ENCODE peak calls at places on chromosomes 13 and 19, in nine cellular contexts. S, A, H, C, R, V, O, M and I are unnamed samples. For H3K9me3 and H3K36me3, the result is how much of the 10 kb centered on the place peaks cover.

GRCh38 chr13:25887962-25888655 is 163.7 kb downstream of the SHISA2 start:
- DNase-seq in A (no peak), V (no peak), M (no peak), S (no peak), R (no peak), C (no peak), O (no peak), H (no peak), I (no peak)

GRCh38 chr13:28429096-28429495 is 65.8 kb downstream of the FLT1 start:
- DNase-seq in S (no peak), A (no peak), M (no peak), R (no peak), V (no peak), H (no peak), O (no peak), C (no peak), I (no peak)

GRCh38 chr13:26591672-26592071 is 34.2 kb downstream of the WASF3 start:
- DNase-seq in M (no peak), R (no peak), O (no peak), A (no peak), V (no peak), H (no peak), C (no peak), S (no peak), I (no peak)

GRCh38 chr19:41341669-41342490 is 11.8 kb downstream of the TGFB1 start:
- DNase-seq in R (no peak), C (no peak), M (peak), V (peak), S (no peak), H (peak), O (no peak), A (no peak), I (peak)

GRCh38 chr13:24040835-24041234 is 119.7 kb upstream of the SPATA13 start:
- DNase-seq in H (no peak), C (no peak), V (no peak), R (no peak), O (no peak), A (no peak), M (no peak), S (no peak), I (no peak)

GRCh38 chr19:14363203-14364097 is 17.8 kb upstream of the ADGRE5 start:
- DNase-seq in H (peak), A (peak), S (no peak), R (peak), O (peak), C (peak), M (peak), V (peak), I (peak)

GRCh38 chr13:20159646-20160345 is 1.1 kb downstream of the GJA3 start:
- DNase-seq in A (no peak), V (no peak), R (no peak), C (no peak), M (no peak), H (no peak), O (no peak), S (no peak), I (no peak)

GRCh38 chr13:99414048-99414995 is 87.0 kb upstream of the TM9SF2 start:
- DNase-seq in A (no peak), O (no peak), C (no peak), V (no peak), R (no peak), S (no peak), H (no peak), M (no peak), I (no peak)

GRCh38 chr19:46599716-46600392 is 1.3 kb upstream of the CALM3 start:
- DNase-seq in V (no peak), H (no peak), R (no peak), A (no peak), M (no peak), C (no peak), S (no peak), O (no peak), I (no peak)

GRCh38 chr19:16355293-16356043 is 30.8 kb downstream of the KLF2 start:
- DNase-seq in O (no peak), C (no peak), S (no peak), M (no peak), R (no peak), V (no peak), A (no peak), H (no peak), I (no peak)

GRCh38 chr19:4414800-4415251 is 12.4 kb downstream of the CHAF1A start:
- DNase-seq in V (no peak), S (no peak), M (no peak), R (no peak), O (no peak), C (no peak), H (no peak), A (no peak), I (no peak)

GRCh38 chr19:378706-379105 is 30.2 kb downstream of the C2CD4C start:
- DNase-seq in S (no peak), V (no peak), C (no peak), R (no peak), H (no peak), A (no peak), O (no peak), M (no peak), I (no peak)

GRCh38 chr13:66660013-66660804 is 569.9 kb downstream of the PCDH9 start:
- DNase-seq in R (no peak), V (no peak), C (no peak), H (no peak), M (no peak), O (no peak), S (no peak), A (no peak), I (no peak)

GRCh38 chr13:64347662-64348061 is 2882.5 kb downstream of the PCDH9 start:
- DNase-seq in S (no peak), H (no peak), A (no peak), V (no peak), O (no peak), C (no peak), R (no peak), M (no peak), I (no peak)

GRCh38 chr19:55641376-55642152 is 762 bp downstream of the ZNF580 start:
- DNase-seq in M (no peak), V (no peak), C (no peak), R (no peak), H (no peak), O (no peak), A (no peak), S (no peak), I (no peak)

GRCh38 chr13:43935878-43936277 is 56.2 kb downstream of the LACC1 start:
- DNase-seq in M (no peak), V (no peak), C (no peak), S (no peak), A (no peak), O (no peak), H (no peak), R (no peak), I (no peak)

GRCh38 chr13:111789420-111789819 is 277.5 kb upstream of the SOX1 start:
- DNase-seq in R (no peak), M (no peak), S (no peak), C (no peak), V (no peak), A (no peak), H (no peak), O (no peak), I (no peak)

GRCh38 chr13:36275190-36276002 is 22.2 kb downstream of the CCDC169 start:
- DNase-seq in H (no peak), M (no peak), R (no peak), C (peak), S (no peak), V (no peak), A (peak), O (peak), I (peak)

GRCh38 chr19:34686455-34686854 is 9.0 kb downstream of the ZNF302 start:
- DNase-seq in M (no peak), V (no peak), S (no peak), C (no peak), A (no peak), H (no peak), R (no peak), O (no peak), I (no peak)

GRCh38 chr13:93268327-93269028 is 41.9 kb downstream of the GPC6 start:
- DNase-seq in R (no peak), S (no peak), A (no peak), O (no peak), C (no peak), M (no peak), V (no peak), H (no peak), I (no peak)

GRCh38 chr13:23320926-23321533 is 112.5 kb downstream of the SACS start:
- DNase-seq in S (no peak), H (no peak), O (no peak), M (no peak), C (no peak), V (no peak), R (no peak), A (no peak), I (no peak)

GRCh38 chr19:39498262-39499081 is at the start of gene DLL3:
- DNase-seq in V (no peak), O (no peak), H (no peak), R (no peak), M (no peak), S (no peak), C (no peak), A (no peak), I (no peak)

GRCh38 chr19:280541-281007 is 10.6 kb downstream of the PLPP2 start:
- DNase-seq in S (no peak), M (no peak), H (no peak), O (no peak), C (no peak), R (no peak), A (no peak), V (no peak), I (no peak)

DNA sequence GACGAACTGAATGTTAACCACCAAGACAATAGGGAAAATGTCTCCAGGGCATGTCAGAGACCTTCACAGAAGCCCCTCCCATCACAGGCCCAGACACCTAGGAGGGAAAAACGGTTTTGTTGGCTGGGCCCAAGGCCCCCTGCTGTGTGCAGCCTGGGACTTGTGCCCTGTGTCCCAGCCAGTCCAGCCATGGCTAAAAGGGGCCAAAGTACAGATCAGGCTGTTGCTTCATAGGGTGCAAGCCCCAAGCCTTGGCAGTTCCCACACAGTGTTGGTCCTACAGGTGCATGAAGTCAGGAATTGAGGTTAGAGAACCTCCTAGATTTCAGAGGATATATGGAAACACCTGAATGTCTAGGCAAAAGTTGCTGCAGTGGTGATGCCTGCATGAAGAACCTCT is 428.7 kb downstream of the SUCLA2 start:
- DNase-seq in O (no peak), S (no peak), V (no peak), M (no peak), C (no peak), R (no peak), H (no peak), A (no peak), I (no peak)
- H3K9me3 ChIP-seq in O (under half), S (under half), V (half or more), M (under half), C (under half), R (under half), H (under half), A (under half), I (under half)

GRCh38 chr19:2478324-2478755 is 2.4 kb downstream of the GADD45B start:
- DNase-seq in R (peak), H (peak), C (no peak), M (peak), A (peak), V (peak), O (peak), S (no peak), I (peak)
- TF ChIP-seq POLR2A in R (no peak), H (peak), C (no peak), M (no peak), A (peak), V (no peak), O (peak), S (no peak), I (no peak)

GRCh38 chr19:5706876-5707573 is 12.9 kb downstream of the LONP1 start:
- DNase-seq in H (no peak), R (no peak), S (no peak), O (no peak), V (no peak), A (no peak), C (peak), M (no peak), I (no peak)

GRCh38 chr19:5707576-5708575 is 12.1 kb downstream of the LONP1 start:
- DNase-seq in V (no peak), M (no peak), S (no peak), R (no peak), A (no peak), O (no peak), H (no peak), C (peak), I (no peak)

GRCh38 chr19:5705552-5705951 is 14.4 kb downstream of the LONP1 start:
- DNase-seq in R (no peak), O (no peak), C (no peak), M (no peak), S (no peak), A (no peak), V (no peak), H (no peak), I (no peak)

GRCh38 chr19:5700455-5701092 is 10.5 kb downstream of the RPL36 start:
- DNase-seq in V (no peak), M (no peak), C (no peak), H (no peak), S (no peak), O (no peak), R (no peak), A (no peak), I (no peak)

DNA sequence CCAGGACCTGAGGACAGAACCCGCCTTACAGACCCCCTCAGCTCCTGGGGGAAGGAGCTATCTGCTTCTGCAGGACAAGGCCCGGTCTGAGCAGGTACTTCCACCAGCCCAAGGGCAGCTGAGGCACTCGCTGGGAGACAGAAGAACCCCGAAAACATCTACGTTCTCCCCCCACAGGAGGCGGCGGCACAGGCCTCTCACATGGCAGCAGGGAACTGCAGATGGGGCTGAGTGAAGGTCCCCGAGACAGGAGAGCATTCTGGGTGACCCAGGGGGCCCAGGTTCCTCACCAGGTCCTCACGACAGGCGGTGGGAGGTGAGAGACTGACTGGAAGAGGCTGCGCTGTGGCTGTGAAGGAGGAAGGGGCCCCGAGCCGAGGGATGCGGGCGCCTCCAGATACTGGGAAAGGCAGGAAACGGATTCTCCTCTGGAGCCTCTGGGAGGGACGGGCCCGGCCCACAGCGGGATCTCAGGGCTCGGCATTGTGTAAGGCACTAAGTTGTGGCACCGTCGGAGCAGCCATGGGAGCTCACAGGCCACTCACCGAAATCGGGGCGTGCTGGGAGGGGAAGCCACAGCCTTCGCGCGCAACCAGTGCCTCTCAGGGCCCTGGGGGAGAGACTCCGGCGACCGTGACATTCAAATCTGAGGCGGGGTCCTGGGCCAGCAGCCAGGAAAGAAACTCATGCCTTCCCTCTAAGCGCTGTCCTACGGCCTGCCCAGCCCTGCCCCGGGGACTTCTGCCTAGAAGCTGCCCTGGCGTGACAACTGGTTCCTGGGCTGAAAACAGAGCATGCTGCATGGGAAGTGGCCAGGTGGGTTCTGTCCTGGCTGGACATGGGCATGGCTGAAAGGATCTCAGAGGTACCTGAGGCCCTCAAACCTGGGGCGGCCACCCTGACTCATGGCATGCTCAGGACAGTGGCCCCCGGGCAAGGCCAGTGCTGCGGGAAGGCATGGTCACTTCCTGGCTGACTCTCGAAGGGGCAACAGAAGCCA is 14.0 kb downstream of the RPL36 start:
- DNase-seq in S (no peak), M (no peak), H (no peak), C (no peak), A (no peak), O (no peak), R (no peak), V (no peak), I (no peak)
- H3K36me3 ChIP-seq in S (half or more), M (half or more), H (under half), C (half or more), A (under half), O (under half), R (under half), V (half or more), I (under half)

GRCh38 chr13:18948012-18948663 is 233.5 kb downstream of the TUBA3C start:
- DNase-seq in A (no peak), M (no peak), O (no peak), S (no peak), R (no peak), H (no peak), V (no peak), C (no peak), I (no peak)
- H3K9me3 ChIP-seq in A (under half), M (under half), O (under half), S (under half), R (under half), H (under half), V (under half), C (under half), I (under half)